ENCODE peak calls at places on chromosomes 7 and 10, in ten cellular contexts. S, P, A, I, N, L, Y, B, F and D are unnamed samples.
A peak's percentile ranks its signal among the peaks of the same experiment; 100 is the strongest.

GRCh38 chr10:123808873-123809272 is 82.7 kb downstream of the CPXM2 start:
- DNase-seq in Y (no peak), B (no peak), A (no peak), L (no peak), S (no peak), P (no peak), F (peak; percentile 37), I (no peak), N (no peak), D (no peak)

GRCh38 chr7:90938371-90938770 is 325.9 kb upstream of the FZD1 start:
- DNase-seq in N (no peak), P (no peak), S (no peak), I (no peak), B (no peak), F (no peak), L (no peak), A (no peak), Y (no peak), D (no peak)

GRCh38 chr10:70551971-70552422 is 50.5 kb downstream of the PRF1 start:
- DNase-seq in S (peak; percentile 34), Y (no peak), B (peak; percentile 21), L (no peak), F (no peak), I (no peak), A (no peak), P (no peak), N (no peak), D (peak; percentile 80)

GRCh38 chr7:112603673-112604072 is 122.9 kb downstream of the LSMEM1 start:
- DNase-seq in P (no peak), N (no peak), Y (no peak), B (no peak), L (no peak), A (no peak), S (no peak), I (no peak), F (no peak), D (no peak)

GRCh38 chr10:30639946-30640786 is 10.6 kb upstream of the LYZL2 start:
- DNase-seq in L (no peak), S (no peak), P (peak; percentile 49), A (peak; percentile 45), B (no peak), N (no peak), I (no peak), Y (no peak), F (no peak), D (no peak)

GRCh38 chr7:44240983-44241510 is 40.3 kb downstream of the YKT6 start:
- DNase-seq in N (peak; percentile 70), I (no peak), L (peak; percentile 75), Y (peak; percentile 27), P (peak; percentile 92), F (no peak), S (peak; percentile 74), B (peak; percentile 40), A (peak; percentile 87), D (peak; percentile 82)

GRCh38 chr7:37908221-37908788 is 8.3 kb downstream of the SFRP4 start:
- DNase-seq in N (no peak), P (no peak), Y (no peak), L (no peak), I (no peak), F (no peak), A (no peak), S (no peak), B (no peak), D (no peak)

GRCh38 chr7:49023345-49024330 is 99.3 kb downstream of the CDC14C start:
- DNase-seq in A (no peak), Y (no peak), N (no peak), P (no peak), B (no peak), S (no peak), L (no peak), I (no peak), F (no peak), D (no peak)

DNA sequence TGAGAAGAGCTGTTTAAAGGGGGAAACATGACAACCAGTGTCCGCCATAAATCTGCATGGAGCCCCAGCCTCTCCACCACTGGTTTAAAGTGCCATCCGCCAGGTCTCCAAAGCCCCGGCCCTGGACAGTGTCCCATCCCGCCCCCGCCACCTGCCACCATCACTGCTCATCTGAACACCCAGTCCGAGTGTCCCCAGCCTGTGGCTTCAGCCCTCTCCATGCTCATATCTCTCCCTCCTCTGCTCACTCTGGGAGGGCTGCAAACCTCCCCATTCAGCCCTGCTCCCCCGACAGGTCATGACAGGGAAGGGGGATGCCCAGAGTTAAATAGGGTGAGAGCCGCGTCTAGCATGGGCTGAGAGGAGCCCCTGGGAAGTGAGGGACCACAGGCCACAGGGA is 266.2 kb downstream of the DNAJB6 start:
- DNase-seq in F (no peak), Y (no peak), P (no peak), L (no peak), A (no peak), I (peak; percentile 50), N (no peak), B (no peak), S (no peak), D (peak; percentile 50)
- TF ChIP-seq POLR2A in F (no peak), Y (no peak), P (no peak), L (no peak), A (no peak), I (no peak), N (no peak), B (no peak), S (no peak), D (no peak)

GRCh38 chr10:85315657-85316056 is 987.3 kb downstream of the CCSER2 start:
- DNase-seq in L (no peak), A (no peak), N (no peak), B (no peak), I (no peak), P (no peak), S (no peak), F (no peak), Y (no peak), D (no peak)

GRCh38 chr10:85317827-85318226 is 989.4 kb downstream of the CCSER2 start:
- DNase-seq in S (no peak), I (no peak), F (no peak), A (no peak), N (no peak), L (no peak), P (no peak), B (no peak), Y (no peak), D (no peak)

GRCh38 chr10:85319150-85319549 is 990.8 kb downstream of the CCSER2 start:
- DNase-seq in I (no peak), B (no peak), Y (no peak), L (no peak), P (no peak), S (no peak), A (no peak), N (no peak), F (no peak), D (no peak)

DNA sequence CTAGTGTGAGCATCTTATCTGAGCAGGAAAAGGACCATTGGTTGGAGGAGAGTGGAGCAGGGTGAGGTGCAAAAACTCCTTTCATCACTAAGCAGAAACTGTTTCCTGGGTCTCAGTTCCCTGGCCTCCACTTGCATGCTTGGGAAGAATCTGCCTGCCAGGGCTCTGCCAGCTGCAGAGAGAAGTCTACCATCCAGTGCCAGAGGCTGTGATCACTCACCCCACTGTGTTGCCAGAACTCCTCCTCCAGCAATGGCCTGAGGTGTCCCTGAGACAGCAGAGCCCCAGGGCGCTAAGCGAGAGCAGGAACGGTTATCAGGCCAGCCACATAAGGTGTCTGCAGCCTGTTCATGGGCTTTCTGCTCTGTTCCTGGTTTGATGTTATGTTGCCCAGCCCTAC is 991.4 kb downstream of the CCSER2 start:
- DNase-seq in Y (no peak), I (no peak), N (no peak), B (no peak), F (no peak), P (no peak), A (no peak), L (no peak), S (no peak), D (no peak)
- H3K27ac ChIP-seq in Y (no peak overlapping the region), I (no peak overlapping the region), N (no peak overlapping the region), B (no peak overlapping the region), F (no peak overlapping the region), P (no peak overlapping the region), A (no peak overlapping the region), L (no peak overlapping the region), S (no peak overlapping the region), D (no peak overlapping the region)

GRCh38 chr7:45977256-45977655 is 56.2 kb upstream of the IGFBP3 start:
- DNase-seq in L (no peak), N (no peak), Y (no peak), I (no peak), F (peak; percentile 77), B (no peak), S (no peak), P (no peak), A (no peak), D (no peak)

GRCh38 chr7:45980181-45980905 is 59.3 kb upstream of the IGFBP3 start:
- DNase-seq in L (no peak), F (peak; percentile 42), A (no peak), N (no peak), B (no peak), P (no peak), Y (no peak), I (no peak), S (no peak), D (no peak)

GRCh38 chr7:45978010-45978681 is 57.1 kb upstream of the IGFBP3 start:
- DNase-seq in I (no peak), F (peak; percentile 92), A (no peak), B (no peak), L (peak; percentile 32), S (no peak), P (peak; percentile 99), Y (peak; percentile 8), N (no peak), D (no peak)

GRCh38 chr7:45979275-45980180 is 58.5 kb upstream of the IGFBP3 start:
- DNase-seq in I (no peak), Y (no peak), N (no peak), A (no peak), L (no peak), S (no peak), F (peak; percentile 74), P (no peak), B (no peak), D (no peak)

GRCh38 chr7:45978731-45979211 is 57.7 kb upstream of the IGFBP3 start:
- DNase-seq in F (no peak), I (no peak), N (no peak), A (no peak), B (no peak), Y (no peak), L (no peak), P (no peak), S (no peak), D (no peak)
- TF ChIP-seq EP300 in F (no peak), I (no peak), N (no peak), A (no peak), B (no peak), Y (no peak), L (no peak), P (no peak), S (no peak), D (no peak)

GRCh38 chr7:6273917-6274630 is 1.6 kb upstream of the CYTH3 start:
- DNase-seq in P (no peak), F (no peak), B (no peak), I (no peak), L (no peak), N (no peak), A (no peak), Y (no peak), S (no peak), D (no peak)

GRCh38 chr7:6271091-6271658 is 1.2 kb downstream of the CYTH3 start:
- DNase-seq in L (peak; percentile 55), I (no peak), Y (no peak), A (no peak), S (peak; percentile 62), B (peak; percentile 43), P (peak; percentile 92), N (peak; percentile 41), F (no peak), D (peak; percentile 83)

GRCh38 chr7:6271694-6272371 is 591 bp downstream of the CYTH3 start:
- DNase-seq in L (peak; percentile 26), A (peak; percentile 58), N (peak; percentile 34), Y (no peak), S (peak; percentile 28), B (no peak), P (peak; percentile 25), F (no peak), I (no peak), D (peak; percentile 72)

GRCh38 chr7:6273380-6273837 is 985 bp upstream of the CYTH3 start:
- DNase-seq in L (no peak), N (peak; percentile 51), F (no peak), Y (no peak), P (no peak), B (no peak), I (no peak), A (no peak), S (peak; percentile 77), D (no peak)

GRCh38 chr7:6272481-6273323 is at the start of gene CYTH3:
- DNase-seq in S (peak; percentile 87), I (peak; percentile 81), L (peak; percentile 87), Y (no peak), A (peak; percentile 99), P (peak; percentile 86), N (peak; percentile 84), B (peak; percentile 67), F (no peak), D (peak; percentile 88)
- TF ChIP-seq POLR2A in S (no peak), I (peak; percentile 86), L (no peak), Y (peak; percentile 81), A (peak; percentile 55), P (peak; percentile 89), N (peak; percentile 36), B (peak; percentile 88), F (no peak), D (no peak)